ENCODE peak calls at places on chromosome 4, in seven cellular contexts. G is hippocampal formation, Z is spleen, J is A549, C is Calu3, R is SW 1271, H is tibial artery. K is an unnamed sample.

GRCh38 chr4:177008071-177008835 is 215.5 kb upstream of the VEGFC start:
- DNase-seq in Z (no peak), C (no peak), R (no peak), H (no peak), G (no peak), J (no peak), K (no peak)

GRCh38 chr4:142516686-142517145 is 329.4 kb downstream of the INPP4B start:
- DNase-seq in H (no peak), J (no peak), R (no peak), Z (no peak), G (no peak), C (peak), K (no peak)

GRCh38 chr4:17895481-17895880 is 84.7 kb downstream of the NCAPG start:
- DNase-seq in G (no peak), R (no peak), Z (no peak), C (no peak), H (no peak), J (no peak), K (no peak)

GRCh38 chr4:1964443-1964842 is 44.3 kb downstream of the NELFA start:
- DNase-seq in J (no peak), C (no peak), H (no peak), G (no peak), Z (no peak), R (no peak), K (no peak)

GRCh38 chr4:119930546-119930945 is 136.1 kb downstream of the MAD2L1 start:
- DNase-seq in H (no peak), J (no peak), R (no peak), Z (no peak), G (no peak), C (no peak), K (no peak)

GRCh38 chr4:7195138-7195510 is 2.8 kb downstream of the SORCS2 start:
- DNase-seq in Z (peak), H (peak), G (no peak), R (no peak), C (no peak), J (no peak), K (no peak)

GRCh38 chr4:57040510-57040909 is 61.8 kb downstream of the POLR2B start:
- DNase-seq in C (no peak), G (no peak), Z (no peak), J (no peak), H (no peak), R (no peak), K (no peak)

GRCh38 chr4:122151982-122152698 is at the start of gene BLTP1:
- DNase-seq in R (peak), G (peak), C (peak), J (peak), Z (peak), H (peak), K (peak)

GRCh38 chr4:3045500-3045850 is 28.9 kb downstream of the HTT-AS start:
- DNase-seq in Z (peak), C (peak), H (peak), J (peak), G (no peak), R (no peak), K (peak)

GRCh38 chr4:22486276-22486675 is 29.6 kb downstream of the ADGRA3 start:
- DNase-seq in G (no peak), Z (no peak), R (no peak), H (no peak), C (no peak), J (no peak), K (no peak)

GRCh38 chr4:41797260-41797659 is 48.7 kb upstream of the PHOX2B start:
- DNase-seq in H (no peak), G (no peak), C (no peak), Z (no peak), J (no peak), R (no peak), K (no peak)

GRCh38 chr4:99822734-99823133 is 6.1 kb downstream of the DAPP1 start:
- DNase-seq in C (no peak), H (no peak), R (no peak), J (no peak), Z (no peak), G (no peak), K (no peak)

GRCh38 chr4:13933163-13933562 is 305.6 kb upstream of the BOD1L1 start:
- DNase-seq in R (no peak), C (no peak), H (no peak), J (no peak), G (no peak), Z (no peak), K (no peak)

GRCh38 chr4:156970501-156971167 is 965 bp downstream of the PDGFC start:
- DNase-seq in Z (peak), C (peak), J (peak), G (peak), H (peak), R (peak), K (no peak)

GRCh38 chr4:25970241-25970675 is 56.2 kb downstream of the SMIM20 start:
- DNase-seq in R (no peak), J (no peak), H (peak), C (peak), Z (no peak), G (no peak), K (no peak)